ENCODE peak calls at places on chromosomes 5 and 9, in eight cellular contexts. R is suprapubic skin, U is transverse colon, V is stomach, M is K562, F is H1, Z is HepG2, E is ovary. G is an unnamed sample.

GRCh38 chr5:173232499-173233346 is 2.3 kb downstream of the NKX2-5 start:
- DNase-seq in R (no peak), Z (no peak), U (no peak), M (no peak), V (no peak), F (no peak), E (no peak), G (no peak)

GRCh38 chr9:112540800-112541199 is 54.2 kb downstream of the KIAA1958 start:
- DNase-seq in F (no peak), R (no peak), Z (no peak), U (no peak), M (peak), V (no peak), E (no peak), G (no peak)

GRCh38 chr5:81044868-81045267 is 84.7 kb downstream of the RASGRF2 start:
- DNase-seq in R (no peak), E (no peak), Z (peak), M (no peak), F (no peak), U (no peak), V (no peak), G (no peak)

GRCh38 chr9:131733601-131734061 is 6.2 kb downstream of the RAPGEF1 start:
- DNase-seq in Z (no peak), V (peak), E (no peak), M (peak), R (no peak), U (peak), F (no peak), G (no peak)

GRCh38 chr5:24535646-24536045 is 109.1 kb downstream of the CDH10 start:
- DNase-seq in F (no peak), U (no peak), M (no peak), V (no peak), Z (no peak), R (no peak), E (no peak), G (no peak)

GRCh38 chr9:110110154-110110553 is 97.8 kb downstream of the C9orf152 start:
- DNase-seq in M (no peak), Z (no peak), R (no peak), E (no peak), U (no peak), F (no peak), V (no peak), G (no peak)

GRCh38 chr9:23777328-23777727 is 48.7 kb downstream of the ELAVL2 start:
- DNase-seq in E (no peak), F (no peak), M (no peak), R (no peak), U (no peak), V (no peak), Z (no peak), G (no peak)

GRCh38 chr9:2663486-2663885 is 41.9 kb downstream of the VLDLR start:
- DNase-seq in E (no peak), V (no peak), M (no peak), Z (no peak), R (no peak), U (no peak), F (no peak), G (no peak)

GRCh38 chr5:9787813-9788600 is 157.9 kb upstream of the TAS2R1 start:
- DNase-seq in Z (no peak), F (no peak), U (no peak), V (no peak), M (no peak), E (no peak), R (no peak), G (no peak)

GRCh38 chr5:135112008-135112670 is 78.1 kb upstream of the PITX1 start:
- DNase-seq in E (no peak), F (no peak), V (no peak), U (no peak), Z (no peak), M (no peak), R (no peak), G (no peak)

GRCh38 chr9:4290427-4290837 is 9.4 kb downstream of the GLIS3 start:
- DNase-seq in F (no peak), V (no peak), M (no peak), U (no peak), Z (no peak), E (no peak), R (no peak), G (no peak)

GRCh38 chr5:78841767-78842166 is 143.3 kb downstream of the ARSB start:
- DNase-seq in E (no peak), V (no peak), F (no peak), R (no peak), Z (no peak), M (no peak), U (no peak), G (no peak)

GRCh38 chr5:179260324-179261070 is 84.8 kb downstream of the ADAMTS2 start:
- DNase-seq in V (peak), R (peak), U (no peak), E (peak), M (no peak), F (peak), Z (no peak), G (no peak)

GRCh38 chr9:73916016-73916673 is 581.0 kb upstream of the RORB start:
- DNase-seq in Z (peak), R (no peak), U (no peak), V (no peak), M (peak), F (peak), E (no peak), G (no peak)

GRCh38 chr9:38412751-38413150 is 11.5 kb downstream of the IGFBPL1 start:
- DNase-seq in F (no peak), M (no peak), U (no peak), Z (no peak), E (no peak), R (no peak), V (no peak), G (no peak)

GRCh38 chr5:68251386-68251785 is 35.8 kb downstream of the PIK3R1 start:
- DNase-seq in F (no peak), M (no peak), V (no peak), U (no peak), R (no peak), E (no peak), Z (no peak), G (no peak)

GRCh38 chr5:116685069-116685468 is 110.4 kb upstream of the SEMA6A start:
- DNase-seq in R (no peak), V (no peak), E (no peak), M (no peak), F (no peak), U (no peak), Z (no peak), G (no peak)

GRCh38 chr5:101390317-101390908 is 487.3 kb upstream of the ST8SIA4 start:
- DNase-seq in E (no peak), F (no peak), U (no peak), Z (peak), V (no peak), M (peak), R (no peak), G (peak)

GRCh38 chr5:14066326-14066725 is 76.8 kb upstream of the TRIO start:
- DNase-seq in U (no peak), Z (no peak), R (no peak), M (no peak), E (no peak), V (no peak), F (no peak), G (no peak)

GRCh38 chr5:135089912-135090311 is 55.9 kb upstream of the PITX1 start:
- DNase-seq in F (no peak), R (no peak), E (no peak), V (no peak), M (no peak), Z (no peak), U (no peak), G (no peak)

GRCh38 chr5:59123595-59124561 is 541.0 kb downstream of the RAB3C start:
- DNase-seq in M (no peak), R (no peak), Z (no peak), F (no peak), V (no peak), U (no peak), E (no peak), G (no peak)

GRCh38 chr9:111427186-111427585 is 57.0 kb downstream of the ECPAS start:
- DNase-seq in Z (no peak), E (no peak), U (no peak), F (no peak), V (no peak), M (peak), R (no peak), G (no peak)

GRCh38 chr5:126263567-126264173 is 159.5 kb upstream of the GRAMD2B start:
- DNase-seq in R (no peak), F (no peak), M (no peak), Z (no peak), V (no peak), E (no peak), U (no peak), G (no peak)
- TF ChIP-seq EP300 in R (no peak), F (no peak), M (no peak), Z (no peak), V (no peak), E (no peak), U (no peak), G (no peak)

GRCh38 chr9:89701221-89701798 is 96.5 kb downstream of the GADD45G start:
- DNase-seq in U (no peak), M (no peak), V (no peak), F (no peak), E (no peak), R (peak), Z (no peak), G (no peak)
- TF ChIP-seq POLR2A in U (no peak), M (no peak), V (no peak), F (no peak), E (no peak), R (no peak), Z (no peak), G (no peak)

GRCh38 chr5:141940695-141941271 is 17.1 kb downstream of the DELE1 start:
- DNase-seq in V (no peak), E (no peak), U (no peak), R (no peak), M (peak), Z (no peak), F (no peak), G (no peak)
- TF ChIP-seq CTCF in V (no peak), E (no peak), U (no peak), R (no peak), M (peak), Z (no peak), F (no peak), G (no peak)

GRCh38 chr5:110109685-110110084 is 420.0 kb downstream of the MAN2A1 start:
- DNase-seq in U (no peak), E (no peak), M (no peak), F (no peak), Z (peak), V (no peak), R (no peak), G (no peak)

GRCh38 chr5:110115485-110115884 is 425.8 kb downstream of the MAN2A1 start:
- DNase-seq in F (no peak), E (no peak), R (no peak), M (no peak), V (no peak), U (no peak), Z (no peak), G (no peak)

GRCh38 chr5:110108520-110108919 is 418.8 kb downstream of the MAN2A1 start:
- DNase-seq in U (no peak), Z (no peak), R (no peak), E (no peak), V (no peak), M (no peak), F (no peak), G (no peak)

GRCh38 chr5:110116539-110116938 is 426.8 kb downstream of the MAN2A1 start:
- DNase-seq in Z (no peak), F (no peak), U (no peak), R (no peak), M (no peak), E (no peak), V (no peak), G (no peak)

DNA sequence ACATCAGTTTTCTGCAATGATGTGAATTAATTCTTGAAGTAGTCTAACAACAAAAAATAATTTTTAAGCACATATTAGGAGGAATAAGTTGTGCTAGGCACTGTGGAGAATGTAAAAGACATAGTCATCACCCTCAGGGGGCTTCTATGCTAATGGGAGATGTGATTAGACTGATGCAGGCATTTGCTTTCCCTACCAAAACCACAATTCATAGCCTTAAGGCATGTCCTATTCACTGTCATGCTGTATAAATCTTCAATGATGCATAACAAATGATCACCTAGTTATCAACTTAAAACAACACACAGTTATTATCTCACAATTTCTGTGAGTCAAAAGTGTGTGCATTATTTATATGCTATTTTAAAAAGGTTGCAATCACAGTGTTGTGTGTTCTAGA is 422.6 kb downstream of the MAN2A1 start:
- DNase-seq in Z (no peak), M (no peak), R (no peak), F (no peak), E (no peak), U (no peak), V (no peak), G (no peak)
- TF ChIP-seq EP300 in Z (no peak), M (no peak), R (no peak), F (no peak), E (no peak), U (no peak), V (no peak), G (no peak)

GRCh38 chr9:137301086-137301947 is 754 bp downstream of the NRARP start:
- DNase-seq in Z (no peak), U (peak), F (peak), V (peak), E (peak), R (no peak), M (peak), G (no peak)

GRCh38 chr9:137298983-137299521 is 3.0 kb downstream of the NRARP start:
- DNase-seq in E (no peak), M (peak), Z (no peak), R (no peak), U (peak), V (no peak), F (no peak), G (no peak)

GRCh38 chr9:137299938-137300337 is 2.1 kb downstream of the NRARP start:
- DNase-seq in U (peak), V (no peak), Z (no peak), R (no peak), E (no peak), F (peak), M (peak), G (no peak)

GRCh38 chr9:137302176-137303030 is at the start of gene NRARP:
- DNase-seq in M (peak), V (peak), Z (no peak), E (peak), R (peak), F (peak), U (peak), G (peak)

DNA sequence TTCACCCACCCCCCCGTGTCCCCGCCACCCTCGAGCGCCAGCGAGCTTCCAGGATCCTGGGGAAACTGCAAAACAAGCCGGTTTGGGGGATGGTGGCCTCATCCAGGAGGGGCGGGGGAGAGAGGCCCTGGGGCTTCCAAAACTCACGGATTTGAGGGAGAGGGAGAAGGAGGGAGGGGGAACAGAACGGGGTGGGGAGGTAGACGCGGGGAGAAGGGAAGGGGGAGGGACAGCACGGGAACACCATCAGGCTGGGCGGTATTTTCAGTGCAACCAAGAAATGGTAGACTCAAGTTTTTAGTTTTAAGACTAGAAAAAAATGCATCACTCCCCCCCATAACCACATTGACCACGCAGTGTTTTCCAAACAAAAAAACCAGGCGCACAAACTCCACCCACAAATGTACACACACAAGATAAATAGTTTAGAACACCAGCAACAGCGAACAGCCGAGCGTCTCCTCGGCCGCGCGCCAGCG is 1.4 kb downstream of the NRARP start:
- DNase-seq in U (peak), F (peak), Z (no peak), V (no peak), R (no peak), M (peak), E (peak), G (no peak)
- TF ChIP-seq POLR2A in U (peak), F (no peak), Z (no peak), V (no peak), R (no peak), M (no peak), E (no peak), G (no peak)